ENCODE peak calls at places on chromosome 5, in four cellular contexts. M is lung microvascular endothelial cell, Y is NCI-H460, D is HTR-8/SVneo. P is an unnamed sample.

GRCh38 chr5:175202461-175203065 is 241.4 kb downstream of the DRD1 start:
- DNase-seq in M (no peak), Y (no peak), D (peak), P (no peak)

GRCh38 chr5:67493676-67494075 is 297.1 kb upstream of the CD180 start:
- DNase-seq in Y (peak), M (peak), D (no peak), P (no peak)

GRCh38 chr5:5335708-5336211 is 86.7 kb upstream of the ICE1 start:
- DNase-seq in M (no peak), D (peak), Y (no peak), P (no peak)

GRCh38 chr5:172733179-172733973 is 37.6 kb downstream of the DUSP1 start:
- DNase-seq in D (peak), Y (no peak), M (peak), P (no peak)

GRCh38 chr5:16464664-16465543 is 696 bp downstream of the ZNF622 start:
- DNase-seq in M (no peak), D (no peak), Y (no peak), P (peak)

GRCh38 chr5:94263068-94263467 is 355.3 kb downstream of the KIAA0825 start:
- DNase-seq in M (no peak), D (no peak), Y (no peak), P (no peak)

GRCh38 chr5:123132330-123132729 is 43.3 kb downstream of the PRDM6 start:
- DNase-seq in D (no peak), M (no peak), Y (no peak), P (no peak)

GRCh38 chr5:16970826-16971225 is 34.7 kb upstream of the MYO10 start:
- DNase-seq in D (no peak), Y (no peak), M (no peak), P (no peak)

GRCh38 chr5:150778517-150779396 is at the start of gene SMIM3:
- DNase-seq in M (peak), Y (peak), D (peak), P (no peak)

GRCh38 chr5:9947231-9947693 is 302.4 kb downstream of the ATPSCKMT start:
- DNase-seq in D (no peak), M (no peak), Y (no peak), P (no peak)

GRCh38 chr5:134175874-134176522 is 752 bp downstream of the SKP1 start:
- DNase-seq in M (peak), Y (no peak), D (no peak), P (no peak)

GRCh38 chr5:77431719-77432118 is 60.4 kb downstream of the WDR41 start:
- DNase-seq in D (no peak), M (no peak), Y (no peak), P (no peak)

GRCh38 chr5:72598461-72599433 is 91.5 kb upstream of the ZNF366 start:
- DNase-seq in Y (no peak), M (peak), D (no peak), P (no peak)

GRCh38 chr5:159100928-159101646 is 1.4 kb upstream of the EBF1 start:
- DNase-seq in D (no peak), M (no peak), Y (no peak), P (no peak)

GRCh38 chr5:140145818-140146522 is 20.2 kb downstream of the IGIP start:
- DNase-seq in D (peak), M (peak), Y (peak), P (peak)